ENCODE peak calls at places on chromosomes 11 and 22, in nine cellular contexts. Y is mesothelial cell of epicardium, Z is HFFc6, G is cardiac muscle cell, U is fibroblast of lung, I is MCF 10A, S is colonic mucosa, X is heart right ventricle, W is H9. T is an unnamed sample.

GRCh38 chr11:63663809-63664208 is 7.4 kb downstream of the ATL3 start:
- DNase-seq in S (no peak), Z (peak), G (peak), I (peak), X (no peak), Y (no peak), U (peak), W (no peak), T (no peak)

GRCh38 chr11:46357483-46357936 is 10.2 kb downstream of the DGKZ start:
- DNase-seq in X (no peak), W (no peak), Y (no peak), S (no peak), Z (no peak), U (no peak), I (peak), G (no peak), T (no peak)

GRCh38 chr11:20274031-20274430 is 89.5 kb upstream of the HTATIP2 start:
- DNase-seq in U (no peak), I (no peak), W (no peak), Y (no peak), Z (no peak), S (no peak), G (no peak), X (no peak), T (no peak)

GRCh38 chr11:74322667-74323066 is 11.2 kb upstream of the P4HA3 start:
- DNase-seq in G (peak), U (peak), X (peak), W (no peak), I (no peak), Y (no peak), Z (no peak), S (peak), T (no peak)

GRCh38 chr11:94519478-94520084 is 7.3 kb downstream of the C11orf97 start:
- DNase-seq in X (no peak), U (peak), I (peak), W (no peak), S (no peak), Z (peak), G (peak), Y (no peak), T (no peak)

GRCh38 chr11:46361283-46362145 is 14.3 kb downstream of the DGKZ start:
- DNase-seq in Y (no peak), Z (no peak), G (peak), S (no peak), I (no peak), U (peak), X (peak), W (no peak), T (no peak)

GRCh38 chr11:80034801-80035200 is 594.0 kb upstream of the TENM4 start:
- DNase-seq in I (no peak), W (no peak), X (no peak), Y (no peak), S (no peak), G (no peak), U (no peak), Z (no peak), T (no peak)

GRCh38 chr11:92332986-92333385 is 108.4 kb downstream of the FAT3 start:
- DNase-seq in Z (peak), X (no peak), U (peak), Y (no peak), I (no peak), G (no peak), S (no peak), W (no peak), T (no peak)

GRCh38 chr22:50315289-50316113 is 8.1 kb upstream of the PLXNB2 start:
- DNase-seq in I (no peak), Z (no peak), W (no peak), S (no peak), U (no peak), X (no peak), Y (no peak), G (no peak), T (no peak)

GRCh38 chr11:61472868-61473267 is 35.7 kb upstream of the LRRC10B start:
- DNase-seq in U (peak), X (no peak), Z (no peak), Y (no peak), I (no peak), G (peak), W (no peak), S (no peak), T (no peak)

GRCh38 chr11:19892387-19892786 is 179.8 kb downstream of the NAV2 start:
- DNase-seq in G (no peak), X (no peak), I (peak), U (peak), Z (no peak), Y (no peak), W (peak), S (no peak), T (no peak)

GRCh38 chr11:438101-438844 is 3.5 kb downstream of the ANO9 start:
- DNase-seq in I (no peak), W (no peak), U (no peak), X (peak), Z (no peak), Y (no peak), G (no peak), S (no peak), T (no peak)

GRCh38 chr22:32695451-32695891 is 106.0 kb upstream of the TIMP3 start:
- DNase-seq in Z (peak), S (no peak), G (peak), U (peak), I (peak), W (no peak), Y (no peak), X (no peak), T (no peak)

GRCh38 chr11:7672276-7672959 is 882 bp downstream of the CYB5R2 start:
- DNase-seq in Y (no peak), Z (no peak), G (no peak), X (no peak), U (no peak), I (no peak), W (no peak), S (no peak), T (no peak)

GRCh38 chr11:2400069-2400760 is at the start of gene TSSC4:
- DNase-seq in U (peak), I (peak), S (peak), X (peak), Y (peak), G (peak), Z (peak), W (peak), T (peak)

GRCh38 chr11:10076458-10077141 is 217.4 kb downstream of the SBF2 start:
- DNase-seq in U (peak), G (peak), Z (peak), S (peak), X (peak), Y (no peak), W (peak), I (peak), T (no peak)

GRCh38 chr11:58629857-58630256 is 7.4 kb downstream of the CNTF start:
- DNase-seq in Z (peak), Y (no peak), U (peak), X (no peak), G (peak), S (peak), W (peak), I (peak), T (no peak)

GRCh38 chr22:44685384-44686056 is 16.5 kb upstream of the PRR5 start:
- DNase-seq in S (peak), I (peak), Z (peak), X (peak), U (peak), W (peak), Y (no peak), G (peak), T (no peak)

GRCh38 chr11:67700548-67701262 is 26.3 kb upstream of the ALDH3B2 start:
- DNase-seq in U (no peak), S (no peak), G (no peak), Z (no peak), I (no peak), W (no peak), X (no peak), Y (no peak), T (no peak)

GRCh38 chr11:63914896-63915681 is 1.9 kb downstream of the RCOR2 start:
- DNase-seq in G (peak), Z (no peak), U (no peak), Y (no peak), S (no peak), I (no peak), W (no peak), X (no peak), T (no peak)

GRCh38 chr11:44309483-44310197 is at the start of gene ALX4:
- DNase-seq in I (no peak), X (peak), Y (no peak), Z (peak), S (no peak), W (peak), U (peak), G (peak), T (no peak)

GRCh38 chr11:16741473-16741872 is 3.0 kb downstream of the C11orf58 start:
- DNase-seq in W (no peak), U (no peak), G (no peak), X (no peak), I (peak), S (no peak), Y (no peak), Z (no peak), T (no peak)

GRCh38 chr11:128946646-128947045 is 4.0 kb upstream of the TP53AIP1 start:
- DNase-seq in I (no peak), G (no peak), X (no peak), W (no peak), S (no peak), Y (no peak), U (no peak), Z (no peak), T (no peak)

GRCh38 chr11:8833568-8834275 is 77.3 kb upstream of the AKIP1 start:
- DNase-seq in S (no peak), G (peak), Z (peak), X (no peak), W (no peak), I (peak), U (peak), Y (no peak), T (no peak)

GRCh38 chr11:64869571-64870175 is 8.7 kb downstream of the EHD1 start:
- DNase-seq in S (no peak), Y (no peak), U (no peak), X (no peak), I (no peak), Z (no peak), G (no peak), W (no peak), T (no peak)

GRCh38 chr11:46247664-46248063 is 29.8 kb upstream of the CREB3L1 start:
- DNase-seq in Y (no peak), I (peak), U (peak), W (peak), X (no peak), G (peak), Z (no peak), S (peak), T (no peak)

GRCh38 chr11:77752518-77752917 is 68.0 kb downstream of the RSF1 start:
- DNase-seq in Z (peak), W (peak), G (no peak), U (peak), S (no peak), X (no peak), Y (no peak), I (no peak), T (no peak)

GRCh38 chr11:128779036-128779435 is 85.2 kb downstream of the FLI1 start:
- DNase-seq in Y (no peak), S (no peak), G (peak), U (peak), I (no peak), W (no peak), X (no peak), Z (peak), T (no peak)

GRCh38 chr11:120335596-120335927 is 651 bp upstream of the ARHGEF12 start:
- DNase-seq in U (no peak), G (peak), X (no peak), Z (peak), S (no peak), I (no peak), W (no peak), Y (peak), T (no peak)

GRCh38 chr11:17328856-17329490 is 22.6 kb upstream of the NCR3LG1 start:
- DNase-seq in W (peak), I (no peak), S (no peak), U (no peak), G (no peak), X (no peak), Y (no peak), Z (no peak), T (no peak)

GRCh38 chr11:2089536-2090165 is 49.5 kb downstream of the IGF2 start:
- DNase-seq in U (peak), W (peak), G (peak), Y (no peak), X (no peak), Z (peak), I (peak), S (no peak), T (no peak)

GRCh38 chr11:78080818-78081495 is 1.3 kb upstream of the NDUFC2 start:
- DNase-seq in U (peak), G (peak), W (no peak), Z (peak), S (no peak), X (no peak), Y (no peak), I (no peak), T (no peak)

GRCh38 chr22:43477151-43477725 is 65.4 kb downstream of the MPPED1 start:
- DNase-seq in X (no peak), I (no peak), G (no peak), Y (no peak), W (no peak), Z (no peak), S (no peak), U (no peak), T (no peak)

GRCh38 chr22:43476751-43477150 is 64.9 kb downstream of the MPPED1 start:
- DNase-seq in Y (no peak), G (no peak), U (no peak), W (no peak), S (no peak), Z (no peak), X (no peak), I (no peak), T (no peak)

GRCh38 chr22:43475549-43476076 is 63.8 kb downstream of the MPPED1 start:
- DNase-seq in G (no peak), U (no peak), W (no peak), Y (no peak), I (no peak), Z (no peak), X (no peak), S (no peak), T (no peak)

GRCh38 chr22:43477966-43478365 is 66.2 kb downstream of the MPPED1 start:
- DNase-seq in G (no peak), W (no peak), Z (no peak), Y (no peak), I (no peak), U (no peak), S (no peak), X (no peak), T (no peak)

GRCh38 chr22:43476341-43476740 is 64.5 kb downstream of the MPPED1 start:
- DNase-seq in Z (no peak), I (no peak), S (no peak), Y (no peak), W (peak), G (no peak), U (no peak), X (no peak), T (no peak)
- TF ChIP-seq CTCF in Z (no peak), I (no peak), S (no peak), Y (no peak), W (peak), G (no peak), U (no peak), X (no peak), T (no peak)

DNA sequence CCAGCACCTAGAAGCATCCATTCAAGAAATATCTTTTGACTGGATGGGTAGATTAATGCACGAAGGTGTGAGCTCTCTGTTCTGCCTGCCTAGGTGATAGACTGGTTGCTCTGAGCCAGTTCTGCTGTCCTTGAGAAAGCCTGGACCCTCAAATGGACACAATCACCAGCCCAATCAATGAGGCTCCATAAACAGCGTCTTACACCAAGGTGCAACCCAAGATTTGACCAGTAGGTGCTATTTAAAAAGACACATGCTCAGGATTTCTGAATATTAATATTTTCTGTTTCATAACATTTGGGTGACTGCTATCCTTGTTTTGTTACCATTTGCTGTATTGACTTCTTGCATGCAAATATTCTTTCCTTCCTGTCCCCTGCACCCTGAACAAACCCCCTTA is 39.0 kb downstream of the PAMR1 start:
- DNase-seq in X (no peak), Y (no peak), W (no peak), I (peak), U (no peak), S (no peak), Z (no peak), G (no peak), T (no peak)
- TF ChIP-seq CTCF in X (no peak), Y (peak), W (peak), I (no peak), U (no peak), S (no peak), Z (peak), G (no peak), T (peak)

DNA sequence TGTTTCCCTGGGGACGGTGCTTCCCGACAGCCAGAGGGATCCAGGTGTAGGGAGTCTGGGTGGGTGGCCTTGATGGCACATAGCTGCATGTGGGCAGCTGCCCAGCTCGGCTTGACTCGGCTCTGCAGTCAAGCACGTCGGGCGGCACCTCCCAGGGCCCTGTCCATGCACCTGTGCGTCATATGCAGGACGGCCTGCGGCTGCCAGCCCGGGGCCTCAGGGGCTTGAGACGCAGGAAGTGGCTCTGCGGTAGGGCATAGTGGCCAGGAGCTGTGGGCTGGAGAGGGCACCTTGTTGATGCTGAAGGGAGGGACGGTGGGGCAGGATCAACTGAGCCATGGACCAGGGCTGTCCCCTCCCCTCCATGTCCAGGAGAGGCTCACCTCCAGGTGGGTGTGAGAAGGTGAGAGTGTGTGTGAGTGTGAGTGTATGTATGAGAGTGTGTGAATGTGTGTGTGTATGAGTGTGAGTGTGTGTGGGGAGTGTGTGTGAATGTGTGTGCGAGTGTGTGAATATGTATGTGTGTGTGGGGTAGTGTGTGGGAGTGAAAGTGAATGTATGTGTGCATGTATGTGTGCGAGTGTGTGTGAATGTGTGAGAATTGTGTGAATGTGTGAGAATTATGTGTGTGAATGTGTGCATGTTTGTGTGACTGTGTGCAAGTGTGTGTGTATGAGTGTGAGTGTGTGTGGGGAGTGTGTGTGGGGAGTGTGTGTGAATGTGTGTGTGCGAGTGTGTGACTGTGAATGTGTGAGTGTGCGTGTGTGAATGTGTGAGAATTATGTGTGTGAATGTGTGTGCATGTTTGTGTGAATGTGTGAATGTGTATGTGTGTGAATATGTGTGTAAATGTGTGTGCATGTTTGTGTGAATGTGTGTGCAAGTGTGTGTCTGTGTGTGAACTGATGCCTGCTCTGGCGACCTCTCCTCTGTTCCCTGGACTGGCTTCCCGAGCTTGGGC is 5.7 kb upstream of the SUN2 start:
- DNase-seq in U (no peak), X (no peak), W (no peak), Z (no peak), S (no peak), G (no peak), Y (no peak), I (no peak), T (no peak)
- TF ChIP-seq CTCF in U (no peak), X (no peak), W (no peak), Z (no peak), S (no peak), G (no peak), Y (no peak), I (no peak), T (no peak)

DNA sequence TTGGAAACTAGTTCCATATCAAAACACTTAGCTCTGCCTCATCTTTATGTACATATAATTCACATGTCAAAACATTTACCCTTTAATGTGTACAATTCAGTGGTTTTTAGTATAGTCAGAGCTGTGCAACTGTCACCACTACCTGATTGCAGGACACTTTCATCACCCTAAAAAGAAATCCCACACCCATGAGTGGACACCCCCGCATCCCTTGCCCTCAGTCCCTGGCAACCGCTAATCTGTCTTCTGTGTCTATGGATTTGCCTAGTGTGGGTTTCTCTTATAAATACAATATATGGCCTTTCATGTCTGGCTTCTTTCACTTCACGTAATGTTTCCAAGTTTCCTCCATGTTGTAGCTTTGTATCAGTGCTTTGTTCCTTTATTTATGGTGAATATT is 8.6 kb upstream of the EMID1 start:
- DNase-seq in G (no peak), W (no peak), I (no peak), U (no peak), S (no peak), Z (no peak), X (no peak), Y (no peak), T (no peak)
- TF ChIP-seq CTCF in G (no peak), W (no peak), I (no peak), U (no peak), S (no peak), Z (no peak), X (no peak), Y (no peak), T (no peak)

GRCh38 chr11:28466506-28466905 is 358.3 kb downstream of the METTL15 start:
- DNase-seq in S (no peak), U (no peak), I (no peak), X (no peak), G (no peak), W (no peak), Z (no peak), Y (no peak), T (no peak)

GRCh38 chr11:28464252-28464867 is 356.2 kb downstream of the METTL15 start:
- DNase-seq in W (no peak), X (no peak), Z (no peak), I (no peak), G (peak), Y (no peak), S (no peak), U (peak), T (no peak)

GRCh38 chr11:28461846-28462245 is 353.7 kb downstream of the METTL15 start:
- DNase-seq in I (peak), Y (no peak), S (no peak), Z (no peak), W (no peak), U (no peak), G (peak), X (no peak), T (no peak)

GRCh38 chr11:28461338-28461737 is 353.1 kb downstream of the METTL15 start:
- DNase-seq in S (no peak), U (peak), G (peak), Z (peak), I (peak), Y (no peak), W (no peak), X (no peak), T (no peak)

GRCh38 chr11:28463826-28464225 is 355.6 kb downstream of the METTL15 start:
- DNase-seq in G (no peak), I (no peak), Y (no peak), U (peak), S (no peak), X (no peak), W (no peak), Z (no peak), T (no peak)
- TF ChIP-seq CTCF in G (no peak), I (no peak), Y (no peak), U (peak), S (no peak), X (no peak), W (no peak), Z (no peak), T (no peak)

GRCh38 chr11:59857444-59858434 is 8.5 kb downstream of the TCN1 start:
- DNase-seq in I (peak), W (no peak), X (no peak), S (no peak), Z (peak), Y (no peak), G (no peak), U (peak), T (no peak)

GRCh38 chr11:59862252-59862651 is 4.0 kb downstream of the TCN1 start:
- DNase-seq in X (no peak), Z (no peak), W (no peak), I (no peak), Y (no peak), U (no peak), S (no peak), G (no peak), T (no peak)

GRCh38 chr11:59865031-59865430 is 1.3 kb downstream of the TCN1 start:
- DNase-seq in I (no peak), X (no peak), Z (no peak), Y (no peak), S (no peak), U (peak), G (peak), W (no peak), T (no peak)

GRCh38 chr11:59859695-59860094 is 6.6 kb downstream of the TCN1 start:
- DNase-seq in S (no peak), Y (no peak), Z (no peak), U (no peak), I (no peak), X (no peak), W (no peak), G (no peak), T (no peak)
- TF ChIP-seq CTCF in S (no peak), Y (no peak), Z (no peak), U (no peak), I (no peak), X (no peak), W (no peak), G (no peak), T (no peak)

GRCh38 chr22:17131686-17132085 is 10.5 kb upstream of the TMEM121B start:
- DNase-seq in I (no peak), W (no peak), Y (no peak), U (no peak), X (no peak), Z (no peak), S (no peak), G (no peak), T (no peak)
- TF ChIP-seq CTCF in I (no peak), W (peak), Y (no peak), U (no peak), X (peak), Z (no peak), S (no peak), G (no peak), T (no peak)

T was measured in esophagus squamous epithelium.